ENCODE peak calls at places on chromosomes 5 and 9, in five cellular contexts. I is GM12891, W is breast epithelium, S is HepG2, N is transverse colon. Z is an unnamed sample.

GRCh38 chr5:102856374-102856748 is 101.3 kb downstream of the PAM start:
- DNase-seq in I (no peak), W (no peak), S (no peak), N (no peak), Z (no peak)

GRCh38 chr5:72434781-72435437 is 72.3 kb downstream of the ZNF366 start:
- DNase-seq in I (no peak), W (no peak), S (no peak), N (no peak), Z (no peak)

GRCh38 chr5:127561254-127561653 is 43.8 kb downstream of the PRRC1 start:
- DNase-seq in I (no peak), W (no peak), S (no peak), N (no peak), Z (no peak)

GRCh38 chr5:1244976-1245375 is 19.8 kb downstream of the SLC6A18 start:
- DNase-seq in I (no peak), W (no peak), S (no peak), N (no peak), Z (no peak)

GRCh38 chr9:128685022-128685332 is 4.0 kb upstream of the SET start:
- DNase-seq in I (no peak), W (no peak), S (peak; percentile 82), N (no peak), Z (peak; percentile 79)

GRCh38 chr9:124295097-124295794 is 37.5 kb downstream of the NEK6 start:
- DNase-seq in I (peak; percentile 61), W (no peak), S (no peak), N (peak; percentile 33), Z (peak; percentile 36)

GRCh38 chr9:17005085-17005484 is 129.8 kb upstream of the CNTLN start:
- DNase-seq in I (no peak), W (no peak), S (peak; percentile 12), N (peak; percentile 60), Z (no peak)

GRCh38 chr5:137347865-137348264 is 151.3 kb downstream of the SPOCK1 start:
- DNase-seq in I (no peak), W (no peak), S (no peak), N (no peak), Z (no peak)

GRCh38 chr5:178385472-178385853 is 152.9 kb upstream of the PHYKPL start:
- DNase-seq in I (no peak), W (no peak), S (no peak), N (no peak), Z (peak; percentile 50)

GRCh38 chr5:10913181-10913810 is 152.3 kb upstream of the DAP start:
- DNase-seq in I (no peak), W (no peak), S (no peak), N (no peak), Z (no peak)

GRCh38 chr5:11104543-11105151 is 343.6 kb upstream of the DAP start:
- DNase-seq in I (no peak), W (no peak), S (no peak), N (no peak), Z (no peak)

GRCh38 chr5:126422994-126423788 is at the start of gene GRAMD2B:
- DNase-seq in I (peak; percentile 45), W (peak; percentile 94), S (peak; percentile 18), N (peak; percentile 86), Z (peak; percentile 0)
- TF ChIP-seq POLR2AphosphoS5 in I (peak; percentile 43), W (peak; percentile 94), S (no peak), N (peak; percentile 88), Z (no peak)

GRCh38 chr9:137044502-137045177 is 1.3 kb downstream of the NPDC1 start:
- DNase-seq in I (no peak), W (no peak), S (no peak), N (peak; percentile 67), Z (no peak)
- TF ChIP-seq POLR2AphosphoS5 in I (no peak), W (no peak), S (no peak), N (peak; percentile 60), Z (no peak)

GRCh38 chr5:132962429-132962928 is 955 bp downstream of the AFF4 start:
- DNase-seq in I (no peak), W (no peak), S (peak; percentile 34), N (peak; percentile 32), Z (no peak)
- TF ChIP-seq POLR2AphosphoS5 in I (no peak), W (peak; percentile 11), S (no peak), N (peak; percentile 64), Z (no peak)

GRCh38 chr5:134438641-134439621 is 27.2 kb upstream of the CDKN2AIPNL start:
- DNase-seq in I (no peak), W (peak; percentile 98), S (peak; percentile 26), N (peak; percentile 75), Z (no peak)
- TF ChIP-seq POLR2AphosphoS5 in I (no peak), W (peak; percentile 90), S (no peak), N (peak; percentile 91), Z (no peak)

GRCh38 chr9:69171049-69171448 is 3.0 kb upstream of the TJP2 start:
- DNase-seq in I (no peak), W (peak; percentile 26), S (no peak), N (no peak), Z (no peak)
- TF ChIP-seq POLR2AphosphoS5 in I (no peak), W (no peak), S (no peak), N (no peak), Z (no peak)

Z was measured in HL-60.